ENCODE peak calls at places on chromosomes 6 and 20, in five cellular contexts. I, P, Z, F and M are unnamed samples.

GRCh38 chr20:52859156-52859887 is 112.8 kb upstream of the TSHZ2 start:
- DNase-seq in I (no peak), P (no peak), Z (no peak), F (no peak), M (no peak)

GRCh38 chr6:24940311-24940917 is 4.7 kb upstream of the RIPOR2 start:
- DNase-seq in I (no peak), P (no peak), Z (no peak), F (no peak), M (no peak)

GRCh38 chr6:101391772-101392560 is 1.5 kb upstream of the GRIK2 start:
- DNase-seq in I (no peak), P (no peak), Z (no peak), F (no peak), M (peak)

GRCh38 chr6:100617633-100618348 is 153.1 kb upstream of the SIM1 start:
- DNase-seq in I (no peak), P (no peak), Z (no peak), F (no peak), M (no peak)

GRCh38 chr20:50572922-50573777 is 63.0 kb downstream of the PTPN1 start:
- DNase-seq in I (peak), P (no peak), Z (no peak), F (no peak), M (no peak)

GRCh38 chr6:63496388-63496804 is 75.9 kb upstream of the LOC128125822 start:
- DNase-seq in I (no peak), P (no peak), Z (no peak), F (no peak), M (no peak)

GRCh38 chr6:85912582-85912981 is 269.9 kb upstream of the SYNCRIP start:
- DNase-seq in I (no peak), P (no peak), Z (no peak), F (no peak), M (no peak)

GRCh38 chr6:111973897-111974639 is 79.8 kb upstream of the CCN6 start:
- DNase-seq in I (no peak), P (no peak), Z (no peak), F (no peak), M (no peak)

GRCh38 chr6:139711714-139712585 is 337.5 kb upstream of the CITED2 start:
- DNase-seq in I (no peak), P (no peak), Z (no peak), F (no peak), M (no peak)

GRCh38 chr20:33675127-33675954 is 1.1 kb upstream of the NECAB3 start:
- DNase-seq in I (no peak), P (no peak), Z (no peak), F (no peak), M (peak)

GRCh38 chr6:52539607-52540006 is 37.3 kb downstream of the TRAM2 start:
- DNase-seq in I (no peak), P (no peak), Z (no peak), F (no peak), M (no peak)

GRCh38 chr20:20359628-20360027 is 8.3 kb upstream of the INSM1 start:
- DNase-seq in I (no peak), P (no peak), Z (no peak), F (no peak), M (no peak)

GRCh38 chr6:127518212-127518709 is 874 bp downstream of the MTCL3 start:
- DNase-seq in I (no peak), P (no peak), Z (no peak), F (no peak), M (no peak)

GRCh38 chr20:63765082-63765873 is 25.7 kb downstream of the SLC2A4RG start:
- DNase-seq in I (no peak), P (no peak), Z (no peak), F (no peak), M (no peak)

GRCh38 chr6:100475554-100476325 is 11.0 kb upstream of the SIM1 start:
- DNase-seq in I (no peak), P (no peak), Z (no peak), F (no peak), M (no peak)

GRCh38 chr20:41177636-41178035 is 40.3 kb downstream of the PLCG1 start:
- DNase-seq in I (no peak), P (no peak), Z (no peak), F (no peak), M (peak)

GRCh38 chr6:105135056-105135455 is 44.8 kb downstream of the POPDC3 start:
- DNase-seq in I (no peak), P (no peak), Z (no peak), F (no peak), M (peak)

GRCh38 chr6:150165020-150165702 is 22.3 kb downstream of the PPP1R14C start:
- DNase-seq in I (no peak), P (no peak), Z (no peak), F (no peak), M (no peak)

GRCh38 chr6:156589281-156589680 is 187.9 kb upstream of the ARID1B start:
- DNase-seq in I (no peak), P (no peak), Z (no peak), F (no peak), M (no peak)

GRCh38 chr6:151239603-151240035 is at the start of gene AKAP12:
- DNase-seq in I (no peak), P (no peak), Z (no peak), F (no peak), M (no peak)

GRCh38 chr20:57841297-57841866 is 131.6 kb upstream of the PMEPA1 start:
- DNase-seq in I (no peak), P (no peak), Z (no peak), F (no peak), M (no peak)

GRCh38 chr6:64012351-64013060 is 376.9 kb downstream of the PHF3 start:
- DNase-seq in I (peak), P (no peak), Z (no peak), F (peak), M (peak)

GRCh38 chr6:37225350-37226169 is 32.0 kb upstream of the TBC1D22B start:
- DNase-seq in I (no peak), P (no peak), Z (no peak), F (no peak), M (no peak)

GRCh38 chr6:113642714-113643442 is 214.3 kb upstream of the MARCKS start:
- DNase-seq in I (no peak), P (no peak), Z (no peak), F (peak), M (peak)